ENCODE peak calls at places on chromosome 3, in seven cellular contexts. Z, I, W, S, T, K and E are unnamed samples. For H3K4me1, the result is how much of the 10 kb centered on the place peaks cover.

GRCh38 chr3:171640520-171641412 is 169.5 kb downstream of the PLD1 start:
- DNase-seq in Z (no peak), I (no peak), W (peak), S (no peak), T (no peak), K (peak), E (peak)

GRCh38 chr3:97821413-97821809 is 400 bp upstream of the CRYBG3 start:
- DNase-seq in Z (peak), I (peak), W (no peak), S (peak), T (peak), K (no peak), E (peak)

GRCh38 chr3:154242766-154243165 is 81.5 kb downstream of the DHX36 start:
- DNase-seq in Z (no peak), I (no peak), W (no peak), S (no peak), T (no peak), K (peak), E (peak)

GRCh38 chr3:83953417-83954089 is 1005.2 kb upstream of the CADM2 start:
- DNase-seq in Z (no peak), I (no peak), W (peak), S (no peak), T (no peak), K (no peak), E (no peak)

GRCh38 chr3:184764176-184764575 is 47.8 kb upstream of the VPS8 start:
- DNase-seq in Z (no peak), I (no peak), W (no peak), S (no peak), T (no peak), K (no peak), E (no peak)

GRCh38 chr3:106034313-106034712 is 165.5 kb upstream of the CBLB start:
- DNase-seq in Z (no peak), I (no peak), W (peak), S (no peak), T (no peak), K (no peak), E (no peak)

GRCh38 chr3:10992017-10992945 is at the start of gene SLC6A1:
- DNase-seq in Z (no peak), I (no peak), W (no peak), S (no peak), T (no peak), K (peak), E (no peak)

GRCh38 chr3:3800076-3800448 is 831 bp downstream of the LRRN1 start:
- DNase-seq in Z (peak), I (no peak), W (no peak), S (no peak), T (no peak), K (no peak), E (no peak)

GRCh38 chr3:170692720-170693119 is 106.8 kb upstream of the SLC7A14 start:
- DNase-seq in Z (no peak), I (no peak), W (peak), S (no peak), T (no peak), K (no peak), E (no peak)

GRCh38 chr3:10173926-10174435 is 9.3 kb downstream of the IRAK2 start:
- DNase-seq in Z (peak), I (peak), W (peak), S (no peak), T (peak), K (peak), E (peak)

GRCh38 chr3:21750831-21751391 is at the start of gene ZNF385D:
- DNase-seq in Z (peak), I (peak), W (peak), S (peak), T (peak), K (no peak), E (no peak)

GRCh38 chr3:59163953-59164352 is 114.1 kb upstream of the CFAP20DC start:
- DNase-seq in Z (no peak), I (no peak), W (peak), S (no peak), T (no peak), K (no peak), E (no peak)

GRCh38 chr3:150443331-150443741 is 35.2 kb downstream of the TSC22D2 start:
- DNase-seq in Z (no peak), I (no peak), W (peak), S (no peak), T (no peak), K (no peak), E (no peak)

GRCh38 chr3:39457361-39457760 is 10.1 kb upstream of the MOBP start:
- DNase-seq in Z (no peak), I (no peak), W (no peak), S (no peak), T (no peak), K (no peak), E (no peak)

GRCh38 chr3:197023241-197023997 is 6.2 kb downstream of the MELTF start:
- DNase-seq in Z (no peak), I (no peak), W (no peak), S (peak), T (peak), K (no peak), E (no peak)

GRCh38 chr3:146577662-146578061 is 27.5 kb downstream of the PLSCR5 start:
- DNase-seq in Z (no peak), I (peak), W (peak), S (no peak), T (no peak), K (peak), E (peak)

GRCh38 chr3:161343986-161344385 is 27.3 kb downstream of the SPTSSB start:
- DNase-seq in Z (no peak), I (no peak), W (no peak), S (no peak), T (no peak), K (no peak), E (no peak)

GRCh38 chr3:29324180-29324651 is 43.3 kb downstream of the RBMS3 start:
- DNase-seq in Z (peak), I (peak), W (peak), S (no peak), T (peak), K (peak), E (peak)

GRCh38 chr3:42497009-42497731 is 5.3 kb upstream of the VIPR1 start:
- DNase-seq in Z (peak), I (no peak), W (peak), S (no peak), T (peak), K (peak), E (peak)

GRCh38 chr3:104133630-104134029 is 1233.1 kb upstream of the ALCAM start:
- DNase-seq in Z (no peak), I (no peak), W (no peak), S (no peak), T (no peak), K (peak), E (no peak)

GRCh38 chr3:50625131-50625878 is 8.4 kb downstream of the MAPKAPK3 start:
- DNase-seq in Z (no peak), I (no peak), W (no peak), S (no peak), T (no peak), K (no peak), E (no peak)

GRCh38 chr3:133894334-133895207 is 1.1 kb downstream of the RAB6B start:
- DNase-seq in Z (no peak), I (no peak), W (no peak), S (no peak), T (no peak), K (no peak), E (no peak)

GRCh38 chr3:126355777-126356372 is 1.3 kb downstream of the KLF15 start:
- DNase-seq in Z (peak), I (peak), W (no peak), S (peak), T (peak), K (no peak), E (peak)

GRCh38 chr3:146550743-146551510 is 6.5 kb upstream of the PLSCR1 start:
- DNase-seq in Z (no peak), I (no peak), W (peak), S (no peak), T (no peak), K (peak), E (no peak)

GRCh38 chr3:53944019-53944418 is 52.4 kb upstream of the SELENOK start:
- DNase-seq in Z (no peak), I (no peak), W (no peak), S (no peak), T (no peak), K (no peak), E (no peak)

GRCh38 chr3:177731644-177732268 is 534.5 kb upstream of the TBL1XR1 start:
- DNase-seq in Z (no peak), I (no peak), W (peak), S (no peak), T (no peak), K (no peak), E (peak)

GRCh38 chr3:143252931-143253330 is 133.4 kb downstream of the CHST2 start:
- DNase-seq in Z (no peak), I (no peak), W (no peak), S (no peak), T (no peak), K (no peak), E (no peak)

GRCh38 chr3:188542196-188542595 is 388.2 kb downstream of the LPP start:
- DNase-seq in Z (no peak), I (no peak), W (peak), S (no peak), T (no peak), K (no peak), E (no peak)

GRCh38 chr3:140007946-140008692 is 73.1 kb downstream of the CLSTN2 start:
- DNase-seq in Z (no peak), I (no peak), W (no peak), S (no peak), T (no peak), K (no peak), E (no peak)

GRCh38 chr3:132445812-132446211 is 28.5 kb downstream of the DNAJC13 start:
- DNase-seq in Z (no peak), I (no peak), W (peak), S (no peak), T (no peak), K (peak), E (peak)

GRCh38 chr3:125608419-125608818 is 13.1 kb upstream of the OSBPL11 start:
- DNase-seq in Z (no peak), I (no peak), W (no peak), S (no peak), T (no peak), K (no peak), E (no peak)

GRCh38 chr3:140358696-140359095 is 319.2 kb upstream of the TRIM42 start:
- DNase-seq in Z (no peak), I (no peak), W (no peak), S (no peak), T (no peak), K (no peak), E (no peak)

GRCh38 chr3:142929109-142929508 is 34.4 kb downstream of the PAQR9 start:
- DNase-seq in Z (no peak), I (no peak), W (peak), S (no peak), T (no peak), K (peak), E (no peak)

GRCh38 chr3:17175187-17175839 is 290.6 kb downstream of the PLCL2 start:
- DNase-seq in Z (no peak), I (no peak), W (peak), S (no peak), T (no peak), K (no peak), E (peak)

GRCh38 chr3:191373327-191373726 is 43.0 kb upstream of the UTS2B start:
- DNase-seq in Z (no peak), I (no peak), W (peak), S (no peak), T (no peak), K (no peak), E (no peak)
- H3K27ac ChIP-seq in Z (peak), I (no peak), W (peak), S (no peak), T (no peak), K (no peak), E (no peak)

DNA sequence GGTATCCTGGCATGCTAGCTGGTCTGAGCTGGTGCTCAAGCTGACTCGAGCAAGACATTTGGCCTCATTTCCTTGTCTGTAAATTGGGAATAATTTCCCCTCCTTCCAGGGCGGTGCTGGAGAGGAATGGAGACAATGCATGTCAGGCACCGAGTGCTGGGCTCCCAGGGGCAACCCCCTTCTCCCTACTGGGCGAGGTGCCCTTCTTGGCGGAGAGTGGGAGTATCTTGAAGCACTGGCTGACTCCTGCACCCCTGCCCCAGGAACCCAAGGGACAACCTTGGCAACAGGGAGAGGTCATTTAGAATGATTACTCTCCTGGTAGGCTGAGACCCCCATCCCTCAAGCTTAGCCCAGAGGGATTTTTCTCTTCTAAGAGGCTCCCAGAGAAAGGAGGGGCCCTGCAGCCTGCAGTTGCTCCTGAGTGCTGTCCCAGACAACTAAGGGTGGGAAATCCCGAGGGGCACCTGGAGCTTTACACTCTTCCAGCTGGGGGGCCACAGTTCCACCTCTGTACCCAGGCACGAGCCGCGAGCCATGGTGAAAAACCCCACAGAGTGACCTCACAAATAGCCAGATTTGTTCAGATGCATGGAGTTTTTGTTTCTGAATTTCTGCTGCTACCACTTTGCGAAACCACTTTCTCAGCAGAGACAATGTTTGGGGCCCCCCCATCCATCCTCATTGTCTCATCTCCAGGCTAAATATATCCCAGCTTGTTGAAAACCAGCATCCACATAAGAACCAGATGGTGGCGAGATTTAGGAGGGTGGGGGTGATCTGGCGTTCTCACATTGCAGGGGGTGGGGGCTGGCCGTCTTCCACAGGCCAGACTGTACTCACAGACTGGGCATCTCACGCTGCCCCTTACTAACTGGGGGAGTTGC is 44.8 kb downstream of the ABTB1 start:
- DNase-seq in Z (peak), I (no peak), W (no peak), S (no peak), T (peak), K (no peak), E (peak)
- H3K4me3 ChIP-seq in Z (no peak), I (no peak), W (no peak), S (no peak), T (no peak), K (no peak), E (no peak)

GRCh38 chr3:159886050-159886449 is 102.6 kb upstream of the IL12A start:
- DNase-seq in Z (no peak), I (no peak), W (no peak), S (no peak), T (no peak), K (no peak), E (no peak)
- H3K4me1 ChIP-seq in Z (under half), I (half or more), W (under half), S (half or more), T (under half), K (under half), E (under half)

DNA sequence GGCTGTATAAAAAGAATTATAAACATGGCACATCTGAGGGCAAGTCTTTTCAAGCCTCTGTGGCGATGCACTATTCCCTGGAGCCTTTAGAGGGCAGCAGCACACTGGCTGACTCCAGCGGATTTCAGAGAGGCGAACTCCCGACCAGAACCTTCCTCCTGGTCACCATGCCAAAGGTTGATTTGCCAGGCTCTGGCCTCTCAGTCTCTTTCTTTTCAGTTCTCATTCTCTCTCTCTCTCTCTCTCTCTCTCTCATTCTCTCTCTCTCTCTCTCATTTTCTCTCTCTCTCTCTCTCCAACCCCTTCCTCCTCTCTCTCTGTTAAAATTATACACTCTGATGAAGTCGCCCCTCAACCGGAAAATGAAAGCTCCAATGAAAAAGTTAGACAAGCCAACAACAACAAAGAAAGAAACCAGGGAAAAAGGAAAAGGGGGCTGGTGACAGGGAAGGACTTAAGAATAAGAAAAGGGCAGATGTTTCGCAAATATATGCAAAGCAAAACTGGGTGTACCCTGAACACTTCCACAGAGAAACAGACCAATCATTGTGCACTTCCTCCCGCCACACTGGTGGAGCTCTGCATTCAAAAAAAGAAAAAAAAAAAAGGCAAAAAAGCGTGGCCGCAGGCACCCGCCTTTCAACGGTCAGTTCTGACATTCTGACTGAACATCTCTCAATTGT is 90.2 kb downstream of the TIGIT start:
- DNase-seq in Z (peak), I (peak), W (peak), S (peak), T (peak), K (peak), E (peak)
- H3K27ac ChIP-seq in Z (peak), I (peak), W (no peak), S (peak), T (peak), K (no peak), E (peak)

DNA sequence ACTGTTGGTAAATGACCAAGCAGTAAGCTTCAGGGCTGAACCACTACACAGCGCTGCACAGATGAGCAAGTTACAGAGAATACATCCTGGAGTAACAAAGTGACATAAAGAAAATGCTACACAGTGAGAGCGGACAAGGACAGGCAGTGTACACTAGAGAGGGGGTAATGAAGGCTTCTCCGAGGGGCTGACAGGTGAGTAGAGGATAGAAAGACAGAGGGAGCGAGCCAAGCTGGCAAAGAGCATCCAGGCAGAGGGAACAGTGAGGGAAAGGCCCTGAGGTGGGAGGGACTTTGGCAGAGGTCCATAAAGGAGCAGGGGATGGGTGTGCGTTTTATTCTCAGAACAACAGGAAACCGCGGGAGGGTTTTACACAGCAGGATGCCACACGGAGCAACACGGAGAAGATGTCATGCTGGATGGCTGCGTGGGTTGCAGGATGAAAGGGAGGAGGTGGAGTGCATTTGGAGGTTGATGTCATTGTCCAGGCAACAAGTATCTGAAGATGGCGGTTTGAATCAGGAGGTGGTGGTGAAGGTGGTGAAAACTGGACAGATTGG is 13.4 kb downstream of the WNT7A start:
- DNase-seq in Z (no peak), I (no peak), W (no peak), S (no peak), T (no peak), K (no peak), E (no peak)
- H3K4me3 ChIP-seq in Z (no peak), I (no peak), W (no peak), S (no peak), T (no peak), K (no peak), E (no peak)

GRCh38 chr3:136906725-136907124 is 44.7 kb downstream of the NCK1 start:
- DNase-seq in Z (no peak), I (no peak), W (no peak), S (no peak), T (no peak), K (no peak), E (no peak)
- H3K4me1 ChIP-seq in Z (under half), I (under half), W (under half), S (under half), T (under half), K (under half), E (under half)

GRCh38 chr3:13065727-13066126 is 7.5 kb downstream of the IQSEC1 start:
- DNase-seq in Z (no peak), I (no peak), W (no peak), S (no peak), T (no peak), K (no peak), E (no peak)
- H3K27ac ChIP-seq in Z (no peak), I (no peak), W (no peak), S (no peak), T (no peak), K (no peak), E (no peak)